ENCODE peak calls at places on chromosomes 13 and 19, in five cellular contexts. R is body of pancreas, W is right lobe of liver, Q is lower leg skin, F is K562. C is an unnamed sample.

GRCh38 chr13:91882918-91883317 is 484.5 kb downstream of the GPC5 start:
- DNase-seq in R (no peak), W (no peak), Q (no peak), F (no peak), C (no peak)

GRCh38 chr13:24005711-24006281 is 108.5 kb upstream of the C1QTNF9B start:
- DNase-seq in R (no peak), W (no peak), Q (no peak), F (no peak), C (no peak)

GRCh38 chr19:42287017-42287825 is 14.7 kb upstream of the PRR19 start:
- DNase-seq in R (no peak), W (peak), Q (peak), F (no peak), C (no peak)

GRCh38 chr13:78709028-78709427 is 50.1 kb upstream of the OBI1 start:
- DNase-seq in R (no peak), W (no peak), Q (no peak), F (no peak), C (no peak)

GRCh38 chr13:77810430-77810829 is 108.2 kb downstream of the EDNRB start:
- DNase-seq in R (no peak), W (no peak), Q (no peak), F (no peak), C (no peak)

GRCh38 chr13:40966298-40966697 is 52.8 kb downstream of the ELF1 start:
- DNase-seq in R (no peak), W (no peak), Q (no peak), F (no peak), C (no peak)

GRCh38 chr13:90564096-90564495 is 783.4 kb upstream of the MIR17HG start:
- DNase-seq in R (no peak), W (no peak), Q (no peak), F (no peak), C (no peak)

GRCh38 chr19:1508507-1508856 is 4.3 kb downstream of the ADAMTSL5 start:
- DNase-seq in R (no peak), W (no peak), Q (no peak), F (no peak), C (no peak)

GRCh38 chr13:102571075-102571474 is 25.7 kb upstream of the TPP2 start:
- DNase-seq in R (no peak), W (no peak), Q (no peak), F (no peak), C (no peak)

GRCh38 chr19:41330946-41331678 is 21.1 kb downstream of the CCDC97 start:
- DNase-seq in R (no peak), W (no peak), Q (no peak), F (peak), C (no peak)

GRCh38 chr13:24670174-24670573 is 10.0 kb upstream of the ATP12A start:
- DNase-seq in R (no peak), W (no peak), Q (peak), F (no peak), C (no peak)

GRCh38 chr19:14542721-14543328 is 13.4 kb downstream of the TECR start:
- DNase-seq in R (no peak), W (no peak), Q (no peak), F (peak), C (no peak)

GRCh38 chr19:12774588-12775555 is at the start of gene HOOK2:
- DNase-seq in R (peak), W (peak), Q (peak), F (peak), C (peak)

GRCh38 chr13:41995946-41996345 is 35.0 kb upstream of the VWA8 start:
- DNase-seq in R (no peak), W (no peak), Q (no peak), F (peak), C (no peak)

GRCh38 chr13:108086678-108087077 is 128.7 kb downstream of the LIG4 start:
- DNase-seq in R (peak), W (no peak), Q (no peak), F (no peak), C (no peak)

GRCh38 chr13:107284168-107284567 is 716.2 kb upstream of the ARGLU1 start:
- DNase-seq in R (no peak), W (no peak), Q (no peak), F (no peak), C (no peak)

GRCh38 chr19:51971624-51972023 is 15.0 kb downstream of the ZNF350 start:
- DNase-seq in R (no peak), W (no peak), Q (no peak), F (no peak), C (no peak)

DNA sequence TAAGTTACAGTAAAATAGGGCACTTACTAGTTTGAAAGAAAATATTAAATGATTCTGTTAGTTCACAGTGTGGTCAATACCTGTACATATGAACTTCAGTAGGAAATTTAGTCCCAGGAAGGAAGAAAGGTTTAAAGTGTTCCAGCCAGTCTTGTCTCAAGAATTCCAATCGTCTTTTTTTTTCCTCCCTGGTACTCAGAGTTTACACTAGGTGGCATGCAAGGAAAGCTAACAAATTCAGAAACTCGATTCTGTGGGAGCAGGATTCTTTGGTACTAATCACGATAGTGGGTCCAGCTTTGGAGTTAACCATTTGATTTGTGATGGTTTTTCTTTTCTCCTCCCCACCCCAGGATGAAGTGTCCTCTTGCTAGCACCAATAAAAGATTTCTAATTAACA is 43.6 kb downstream of the POLR1D start:
- DNase-seq in R (no peak), W (no peak), Q (no peak), F (no peak), C (no peak)
- TF ChIP-seq CTCF in R (no peak), W (no peak), Q (no peak), F (peak), C (no peak)

DNA sequence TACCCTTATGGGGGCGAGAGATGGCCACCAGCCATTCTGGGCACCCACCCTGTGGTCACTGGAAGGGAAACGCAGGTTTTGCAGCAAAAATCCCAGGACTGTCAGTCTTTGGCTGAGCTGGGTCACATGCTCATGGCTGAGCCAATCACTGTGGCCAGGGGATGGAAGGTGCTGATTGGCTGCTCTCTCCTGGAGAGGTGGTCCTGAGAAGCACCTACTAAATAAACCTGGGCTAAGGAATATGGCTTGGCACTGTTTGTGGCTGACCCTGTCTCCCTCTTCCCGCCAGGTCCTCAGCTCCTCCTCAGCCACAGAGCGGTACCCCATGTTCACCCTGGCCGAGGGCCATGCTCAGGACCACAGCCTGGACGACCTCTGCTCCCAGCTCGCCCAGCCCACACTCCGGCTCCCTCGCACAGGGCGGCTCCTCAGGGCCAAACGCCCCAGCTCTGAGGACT is 8.9 kb downstream of the ATG4D start:
- DNase-seq in R (no peak), W (no peak), Q (no peak), F (peak), C (no peak)
- TF ChIP-seq POLR2A in R (no peak), W (no peak), Q (no peak), F (peak), C (no peak)

GRCh38 chr19:9792191-9793050 is 23.9 kb upstream of the ZNF846 start:
- DNase-seq in R (peak), W (peak), Q (peak), F (peak), C (peak)
- TF ChIP-seq CTCF in R (no peak), W (no peak), Q (no peak), F (no peak), C (no peak)

DNA sequence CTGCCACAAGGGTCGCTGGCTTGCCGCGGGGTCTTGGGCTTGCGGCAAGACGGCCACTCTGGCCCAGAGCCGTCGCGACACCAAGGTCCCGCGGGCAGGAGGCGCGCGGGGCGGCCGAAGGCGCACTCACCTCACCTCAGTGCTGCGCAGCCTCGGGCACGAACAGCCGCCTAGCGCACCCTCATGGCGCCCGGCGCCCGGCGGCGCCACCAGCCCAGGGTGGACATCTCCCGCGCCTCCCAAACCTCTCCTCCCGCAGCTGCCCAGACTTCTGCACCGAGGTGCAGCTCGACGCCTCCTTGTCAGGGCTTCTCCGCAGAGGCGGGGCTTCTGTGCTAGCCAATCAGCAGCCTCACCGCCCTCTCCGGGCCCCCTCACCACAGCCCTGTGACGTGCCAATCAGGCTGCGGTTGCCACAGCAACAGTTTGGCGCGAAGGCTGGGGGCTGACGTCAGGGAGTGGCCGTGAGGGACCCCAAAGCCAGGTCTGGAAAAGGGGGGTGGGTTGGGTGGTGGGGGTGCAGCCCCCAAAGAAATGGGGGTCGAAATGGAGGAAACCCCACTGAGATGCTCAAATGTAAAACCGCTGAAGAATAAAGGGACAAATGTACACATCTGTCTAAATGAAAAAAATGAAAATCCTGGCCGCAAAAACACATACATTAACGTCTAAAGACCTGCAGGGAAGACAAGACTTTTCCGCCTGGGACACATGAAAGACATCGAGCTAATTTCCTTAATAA is at the start of the genes PEG3 and ZIM2:
- DNase-seq in R (peak), W (peak), Q (peak), F (no peak), C (no peak)
- TF ChIP-seq POLR2A in R (no peak), W (no peak), Q (no peak), F (no peak), C (no peak)

DNA sequence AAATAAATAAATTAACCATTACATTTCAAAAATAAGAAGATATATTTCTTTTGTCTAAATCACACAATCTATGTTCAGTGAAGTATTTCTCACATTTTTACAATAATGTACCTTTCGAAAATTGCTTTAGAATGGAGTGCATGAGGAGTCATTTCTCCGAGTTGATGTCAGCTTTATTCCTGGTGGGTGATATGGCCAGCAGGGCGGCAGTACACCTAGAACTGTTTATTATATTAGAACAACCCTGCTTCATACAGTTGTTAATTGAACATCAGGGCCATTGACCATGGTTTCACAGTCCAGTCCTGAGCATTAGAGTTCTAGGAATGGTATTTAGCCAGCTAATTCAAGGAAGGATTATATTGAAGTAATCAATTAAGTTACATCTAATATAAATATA is 696.3 kb upstream of the SLC10A2 start:
- DNase-seq in R (no peak), W (no peak), Q (no peak), F (no peak), C (no peak)
- TF ChIP-seq CTCF in R (no peak), W (no peak), Q (no peak), F (no peak), C (no peak)

DNA sequence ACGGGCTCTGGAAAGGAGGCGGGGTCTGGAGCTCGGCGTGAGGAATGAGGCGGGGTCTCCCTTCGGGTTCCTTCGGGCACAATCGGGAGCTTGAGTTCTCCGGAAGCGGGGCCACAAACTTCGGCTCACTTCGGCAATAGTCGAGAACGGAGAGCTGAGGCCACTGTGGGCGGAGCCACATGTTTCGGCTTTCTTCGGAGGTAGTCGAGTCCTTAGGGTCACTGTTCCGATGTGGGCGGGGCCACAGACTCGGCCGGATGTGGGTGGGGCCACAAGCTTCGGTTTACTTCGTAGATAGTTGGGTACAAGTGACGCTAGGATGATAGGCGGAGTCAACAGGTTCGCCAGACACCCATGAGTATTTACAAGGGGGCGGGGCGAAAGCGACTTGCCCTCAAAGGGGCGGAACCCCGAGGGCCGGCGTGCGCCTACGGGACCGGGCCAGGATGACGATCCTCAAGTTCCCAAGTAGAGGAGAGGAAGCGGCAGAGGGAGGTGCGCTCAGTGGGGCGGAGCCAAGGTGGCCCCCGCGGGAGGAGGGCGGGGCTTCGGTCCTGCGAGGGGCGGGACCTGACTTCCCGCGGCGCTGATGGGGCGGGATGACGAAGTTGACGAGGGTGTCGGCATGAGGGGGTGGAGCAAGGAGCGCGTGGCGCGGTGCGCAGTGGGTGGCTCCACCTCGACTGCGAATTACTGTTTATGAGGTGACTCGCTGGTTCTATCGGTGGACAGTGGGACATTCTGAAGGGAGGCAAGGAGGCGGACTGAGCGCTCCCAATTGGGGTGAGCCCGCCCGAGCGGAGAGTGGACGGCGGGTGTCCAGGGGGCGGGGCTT is 505 bp upstream of the MBOAT7 start:
- DNase-seq in R (peak), W (peak), Q (peak), F (peak), C (peak)
- TF ChIP-seq POLR2A in R (peak), W (peak), Q (peak), F (peak), C (no peak)

GRCh38 chr19:46515290-46515609 is 19.6 kb upstream of the PNMA8B start:
- DNase-seq in R (no peak), W (no peak), Q (no peak), F (no peak), C (no peak)

GRCh38 chr19:46513461-46514236 is 18.0 kb upstream of the PNMA8B start:
- DNase-seq in R (peak), W (peak), Q (peak), F (peak), C (peak)

GRCh38 chr19:46517471-46517870 is 21.8 kb upstream of the PNMA8B start:
- DNase-seq in R (no peak), W (no peak), Q (no peak), F (no peak), C (no peak)

GRCh38 chr19:46514589-46515289 is 19.1 kb upstream of the PNMA8B start:
- DNase-seq in R (no peak), W (no peak), Q (no peak), F (peak), C (no peak)

GRCh38 chr19:46515879-46516350 is 20.2 kb upstream of the PNMA8B start:
- DNase-seq in R (no peak), W (no peak), Q (no peak), F (peak), C (no peak)
- TF ChIP-seq CTCF in R (peak), W (peak), Q (no peak), F (peak), C (peak)

GRCh38 chr19:55372316-55373081 is 2.2 kb upstream of the IL11 start:
- DNase-seq in R (no peak), W (no peak), Q (no peak), F (no peak), C (no peak)

GRCh38 chr19:55373318-55373992 is 3.2 kb upstream of the TMEM190 start:
- DNase-seq in R (no peak), W (no peak), Q (no peak), F (no peak), C (no peak)

GRCh38 chr19:55377356-55378131 is 918 bp downstream of the TMEM190 start:
- DNase-seq in R (no peak), W (no peak), Q (no peak), F (no peak), C (no peak)

GRCh38 chr19:55376381-55376933 is at the start of gene TMEM190:
- DNase-seq in R (no peak), W (no peak), Q (no peak), F (peak), C (no peak)

GRCh38 chr19:55373993-55374757 is 2.5 kb upstream of the TMEM190 start:
- DNase-seq in R (no peak), W (no peak), Q (no peak), F (no peak), C (no peak)
- TF ChIP-seq POLR2A in R (no peak), W (no peak), Q (no peak), F (no peak), C (no peak)

GRCh38 chr13:112175162-112176075 is 108.5 kb downstream of the SOX1 start:
- DNase-seq in R (no peak), W (no peak), Q (peak), F (no peak), C (no peak)

GRCh38 chr13:112172641-112173171 is 105.8 kb downstream of the SOX1 start:
- DNase-seq in R (no peak), W (peak), Q (peak), F (no peak), C (no peak)

GRCh38 chr13:112176746-112177119 is 109.8 kb downstream of the SOX1 start:
- DNase-seq in R (no peak), W (no peak), Q (peak), F (no peak), C (no peak)

GRCh38 chr13:112172017-112172416 is 105.1 kb downstream of the SOX1 start:
- DNase-seq in R (no peak), W (no peak), Q (peak), F (no peak), C (no peak)

DNA sequence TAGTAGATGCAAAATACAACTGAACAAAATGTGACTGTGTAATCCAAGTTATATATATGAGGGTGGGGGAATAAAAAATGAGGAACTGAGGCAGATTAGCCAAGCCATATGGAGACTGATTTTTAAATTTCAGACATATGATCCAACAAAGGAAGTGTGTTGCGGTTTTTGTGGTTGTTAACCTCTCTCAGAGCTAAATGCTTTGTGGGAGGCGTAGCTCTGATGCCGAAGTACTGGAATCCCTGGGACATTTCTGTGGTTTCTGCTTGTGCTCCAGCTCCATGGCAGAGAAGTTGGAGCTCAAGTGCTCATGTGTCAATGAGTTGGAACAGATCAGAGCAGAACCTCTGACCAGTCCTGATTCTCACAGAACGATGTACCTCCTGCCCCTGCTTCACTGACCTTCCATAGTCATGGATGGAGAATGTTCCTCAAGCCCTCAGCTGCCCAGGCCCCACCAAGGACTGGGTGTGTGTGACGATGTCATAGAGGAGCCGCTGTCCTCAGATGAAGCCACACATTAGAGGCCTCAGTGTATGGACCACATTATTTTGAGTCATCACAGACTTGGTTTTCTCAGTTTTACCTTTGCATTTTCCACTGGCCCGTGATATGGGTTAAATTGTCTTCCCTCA is 107.6 kb downstream of the SOX1 start:
- DNase-seq in R (no peak), W (no peak), Q (peak), F (no peak), C (no peak)
- TF ChIP-seq CTCF in R (no peak), W (no peak), Q (no peak), F (no peak), C (no peak)